ENCODE peak calls at places on chromosomes 5 and 9, in eight cellular contexts. R, U, K, N, T, I, H and V are unnamed samples.

GRCh38 chr5:39892708-39893107 is 467.9 kb upstream of the DAB2 start:
- DNase-seq in R (no peak), U (no peak), K (no peak), N (no peak), T (peak), I (no peak), H (peak), V (no peak)

GRCh38 chr9:19028835-19029451 is 4.1 kb downstream of the SAXO1 start:
- DNase-seq in R (no peak), U (peak), K (peak), N (peak), T (peak), I (peak), H (peak), V (peak)

GRCh38 chr9:107137495-107138202 is 145.4 kb upstream of the RAD23B start:
- DNase-seq in R (no peak), U (no peak), K (peak), N (peak), T (no peak), I (no peak), H (peak), V (peak)

GRCh38 chr9:37706290-37706689 is 47.3 kb upstream of the TRMT10B start:
- DNase-seq in R (no peak), U (no peak), K (no peak), N (no peak), T (peak), I (no peak), H (peak), V (no peak)

GRCh38 chr9:99365233-99365980 is 143.3 kb downstream of the SEC61B start:
- DNase-seq in R (no peak), U (no peak), K (no peak), N (no peak), T (peak), I (no peak), H (no peak), V (no peak)

GRCh38 chr5:169970911-169971436 is 9.3 kb downstream of the INSYN2B start:
- DNase-seq in R (peak), U (no peak), K (no peak), N (no peak), T (peak), I (peak), H (peak), V (no peak)

GRCh38 chr9:84153885-84154284 is 173.3 kb downstream of the RMI1 start:
- DNase-seq in R (no peak), U (no peak), K (no peak), N (no peak), T (peak), I (no peak), H (peak), V (no peak)

GRCh38 chr5:149203896-149204544 is 62.7 kb downstream of the ABLIM3 start:
- DNase-seq in R (no peak), U (no peak), K (no peak), N (no peak), T (peak), I (no peak), H (peak), V (no peak)

GRCh38 chr5:32628049-32628803 is 42.9 kb downstream of the SUB1 start:
- DNase-seq in R (no peak), U (no peak), K (no peak), N (no peak), T (peak), I (no peak), H (no peak), V (no peak)

GRCh38 chr9:130959809-130960334 is 20.8 kb upstream of the FIBCD1 start:
- DNase-seq in R (no peak), U (no peak), K (no peak), N (no peak), T (no peak), I (no peak), H (no peak), V (no peak)

GRCh38 chr5:134554319-134555222 is 29.1 kb downstream of the JADE2 start:
- DNase-seq in R (peak), U (no peak), K (peak), N (peak), T (peak), I (no peak), H (peak), V (peak)

GRCh38 chr9:28735943-28736342 is 1162.7 kb upstream of the C9orf72 start:
- DNase-seq in R (no peak), U (no peak), K (no peak), N (no peak), T (no peak), I (no peak), H (peak), V (no peak)

GRCh38 chr5:180197016-180197702 is 11.9 kb downstream of the RASGEF1C start:
- DNase-seq in R (no peak), U (no peak), K (no peak), N (no peak), T (no peak), I (no peak), H (no peak), V (no peak)

GRCh38 chr9:131748411-131748955 is 8.6 kb upstream of the RAPGEF1 start:
- DNase-seq in R (no peak), U (no peak), K (no peak), N (no peak), T (no peak), I (no peak), H (no peak), V (no peak)

GRCh38 chr5:168086104-168086610 is 205.3 kb upstream of the WWC1 start:
- DNase-seq in R (no peak), U (peak), K (no peak), N (peak), T (peak), I (no peak), H (peak), V (no peak)

GRCh38 chr5:81604193-81604592 is 146.7 kb downstream of the SSBP2 start:
- DNase-seq in R (no peak), U (no peak), K (no peak), N (no peak), T (peak), I (no peak), H (no peak), V (no peak)

GRCh38 chr5:124746916-124747769 is 704 bp upstream of the ZNF608 start:
- DNase-seq in R (peak), U (peak), K (peak), N (peak), T (peak), I (peak), H (peak), V (peak)

GRCh38 chr5:124744170-124744911 is 2.1 kb downstream of the ZNF608 start:
- DNase-seq in R (peak), U (peak), K (no peak), N (peak), T (peak), I (no peak), H (peak), V (peak)

GRCh38 chr5:124747770-124748686 is 1.6 kb upstream of the ZNF608 start:
- DNase-seq in R (no peak), U (no peak), K (peak), N (no peak), T (no peak), I (no peak), H (peak), V (peak)

GRCh38 chr5:124745367-124746251 is 830 bp downstream of the ZNF608 start:
- DNase-seq in R (no peak), U (no peak), K (no peak), N (no peak), T (peak), I (no peak), H (peak), V (no peak)

GRCh38 chr5:124746252-124746915 is at the start of gene ZNF608:
- DNase-seq in R (no peak), U (peak), K (no peak), N (peak), T (peak), I (no peak), H (peak), V (peak)
- TF ChIP-seq CTCF in R (peak), U (no peak), K (no peak), N (no peak), T (no peak), I (no peak), H (no peak), V (no peak)

GRCh38 chr9:113677057-113677456 is 199.1 kb upstream of the ZNF618 start:
- DNase-seq in R (no peak), U (no peak), K (no peak), N (no peak), T (no peak), I (no peak), H (no peak), V (no peak)

GRCh38 chr9:113677569-113677968 is 198.5 kb upstream of the ZNF618 start:
- DNase-seq in R (no peak), U (no peak), K (no peak), N (no peak), T (no peak), I (no peak), H (no peak), V (no peak)

GRCh38 chr9:113674436-113674835 is 201.7 kb upstream of the ZNF618 start:
- DNase-seq in R (no peak), U (no peak), K (no peak), N (no peak), T (peak), I (no peak), H (no peak), V (no peak)

GRCh38 chr9:113673726-113674125 is 202.4 kb upstream of the ZNF618 start:
- DNase-seq in R (no peak), U (no peak), K (no peak), N (no peak), T (peak), I (no peak), H (no peak), V (no peak)

DNA sequence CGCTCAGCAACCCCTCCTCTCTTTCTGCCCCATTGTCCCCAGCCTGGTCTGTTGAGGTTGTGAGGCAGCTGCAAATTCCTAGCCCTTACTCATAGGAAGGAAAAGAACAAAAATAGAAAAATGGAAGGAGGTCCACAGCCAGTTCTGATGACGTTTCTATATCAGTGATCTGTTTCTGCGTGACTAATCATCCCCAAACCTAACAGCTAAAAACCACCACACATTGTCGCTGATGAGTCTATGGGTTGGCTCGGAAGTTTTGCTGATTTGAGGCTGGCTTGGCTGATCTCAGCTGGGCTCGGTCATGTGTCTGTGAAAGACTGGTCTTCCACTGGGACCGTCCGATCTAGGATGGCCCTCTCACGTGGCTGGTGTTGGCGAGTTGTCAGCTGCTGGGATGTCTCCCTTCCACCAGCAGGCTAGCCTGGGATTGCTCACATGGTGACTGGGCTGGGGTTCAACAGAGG is 200.6 kb upstream of the ZNF618 start:
- DNase-seq in R (peak), U (no peak), K (no peak), N (peak), T (peak), I (no peak), H (peak), V (no peak)
- TF ChIP-seq CTCF in R (no peak), U (no peak), K (no peak), N (no peak), T (no peak), I (no peak), H (no peak), V (no peak)

GRCh38 chr5:145887976-145888574 is 15.3 kb upstream of the GRXCR2 start:
- DNase-seq in R (no peak), U (peak), K (no peak), N (peak), T (peak), I (peak), H (peak), V (peak)
- TF ChIP-seq CTCF in R (peak), U (peak), K (peak), N (peak), T (peak), I (peak), H (peak), V (peak)

DNA sequence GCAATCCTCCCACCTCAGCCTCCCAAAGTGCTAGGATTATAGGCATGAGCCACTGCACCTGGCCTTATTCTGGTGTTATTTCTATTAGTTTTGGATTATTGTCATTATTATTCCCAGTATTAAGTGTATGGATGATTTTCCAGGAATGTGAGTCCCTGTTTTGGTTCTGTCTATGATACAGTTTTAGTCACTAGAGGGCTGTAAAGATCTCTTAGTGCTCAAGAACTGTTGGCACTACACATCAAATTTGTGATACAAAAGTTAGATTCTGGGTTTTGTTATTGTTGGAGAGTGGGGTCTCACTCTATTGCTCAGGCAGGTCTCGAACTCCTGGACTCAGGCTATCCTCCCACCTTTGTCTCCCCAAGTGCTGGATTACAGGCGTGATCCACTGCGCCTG is 12.1 kb downstream of the CCL28 start:
- DNase-seq in R (no peak), U (no peak), K (no peak), N (no peak), T (peak), I (no peak), H (peak), V (no peak)
- TF ChIP-seq CTCF in R (peak), U (peak), K (no peak), N (no peak), T (peak), I (no peak), H (peak), V (peak)

GRCh38 chr9:15696979-15697378 is 144.1 kb downstream of the CCDC171 start:
- DNase-seq in R (no peak), U (no peak), K (no peak), N (no peak), T (peak), I (no peak), H (no peak), V (no peak)
- TF ChIP-seq CTCF in R (no peak), U (no peak), K (no peak), N (no peak), T (peak), I (no peak), H (no peak), V (no peak)

GRCh38 chr5:78647838-78648358 is 674 bp downstream of the LHFPL2 start:
- DNase-seq in R (peak), U (peak), K (peak), N (peak), T (peak), I (peak), H (peak), V (peak)
- TF ChIP-seq CTCF in R (no peak), U (no peak), K (peak), N (no peak), T (peak), I (no peak), H (peak), V (no peak)

GRCh38 chr9:68418259-68418845 is 61.9 kb downstream of the PGM5 start:
- DNase-seq in R (peak), U (peak), K (no peak), N (no peak), T (no peak), I (no peak), H (no peak), V (no peak)

GRCh38 chr9:68417762-68418161 is 61.4 kb downstream of the PGM5 start:
- DNase-seq in R (no peak), U (no peak), K (no peak), N (no peak), T (no peak), I (no peak), H (no peak), V (no peak)

GRCh38 chr9:68416891-68417570 is 60.6 kb downstream of the PGM5 start:
- DNase-seq in R (no peak), U (peak), K (peak), N (no peak), T (no peak), I (peak), H (peak), V (no peak)
- TF ChIP-seq CTCF in R (peak), U (peak), K (peak), N (no peak), T (no peak), I (peak), H (peak), V (peak)

GRCh38 chr5:153749941-153750340 is 259.5 kb downstream of the GRIA1 start:
- DNase-seq in R (no peak), U (no peak), K (no peak), N (no peak), T (no peak), I (no peak), H (no peak), V (peak)
- TF ChIP-seq CTCF in R (no peak), U (no peak), K (no peak), N (no peak), T (no peak), I (no peak), H (no peak), V (no peak)

GRCh38 chr5:136314302-136314701 is 51.0 kb downstream of the TRPC7 start:
- DNase-seq in R (no peak), U (no peak), K (no peak), N (no peak), T (no peak), I (no peak), H (no peak), V (no peak)

GRCh38 chr5:136311999-136312398 is 53.3 kb downstream of the TRPC7 start:
- DNase-seq in R (no peak), U (no peak), K (no peak), N (no peak), T (no peak), I (no peak), H (no peak), V (no peak)

GRCh38 chr5:136309932-136310598 is 55.3 kb downstream of the TRPC7 start:
- DNase-seq in R (no peak), U (no peak), K (peak), N (no peak), T (no peak), I (no peak), H (no peak), V (no peak)

GRCh38 chr5:136309376-136309775 is 56.0 kb downstream of the TRPC7 start:
- DNase-seq in R (no peak), U (no peak), K (no peak), N (no peak), T (peak), I (no peak), H (peak), V (no peak)

GRCh38 chr5:136308396-136308795 is 56.9 kb downstream of the TRPC7 start:
- DNase-seq in R (no peak), U (peak), K (no peak), N (no peak), T (no peak), I (peak), H (no peak), V (peak)
- TF ChIP-seq CTCF in R (peak), U (peak), K (peak), N (no peak), T (no peak), I (peak), H (peak), V (no peak)